ENCODE peak calls at places on chromosomes 12 and 14, in five cellular contexts. N is midbrain; L is glutamatergic neuron; S is stimulated activated CD8-positive, alpha-beta memory T cell treated with anti-CD3 and anti-CD28 coated beads, Interleukin-4, amount 100 ng/mL, for 4 hours; T is posterior cingulate gyrus. C is an unnamed sample.

GRCh38 chr12:3447318-3447717 is 43.7 kb upstream of the PRMT8 start:
- DNase-seq in N (no peak), S (no peak), T (no peak), L (no peak), C (no peak)

GRCh38 chr14:37591941-37592287 is 3.1 kb downstream of the FOXA1 start:
- DNase-seq in N (no peak), S (no peak), L (no peak), T (no peak), C (no peak)

GRCh38 chr14:96189288-96189711 is 15.3 kb upstream of the BDKRB2 start:
- DNase-seq in L (no peak), T (no peak), S (no peak), N (no peak), C (no peak)

GRCh38 chr14:91282954-91283645 is 38.6 kb upstream of the GPR68 start:
- DNase-seq in T (no peak), L (no peak), N (no peak), S (no peak), C (no peak)

GRCh38 chr14:54730156-54730961 is 163.4 kb downstream of the SAMD4A start:
- DNase-seq in T (no peak), N (peak), L (no peak), S (no peak), C (no peak)

GRCh38 chr12:96093543-96094196 is 58.3 kb upstream of the LTA4H start:
- DNase-seq in S (no peak), L (no peak), T (no peak), N (no peak), C (no peak)

GRCh38 chr14:35088514-35088913 is 33.3 kb downstream of the PPP2R3C start:
- DNase-seq in T (no peak), L (no peak), S (no peak), N (no peak), C (no peak)

GRCh38 chr14:99995700-99996356 is 69.4 kb upstream of the EVL start:
- DNase-seq in L (peak), N (peak), T (no peak), S (peak), C (peak)

GRCh38 chr12:80033457-80033856 is 65.9 kb upstream of the OTOGL start:
- DNase-seq in N (no peak), L (no peak), S (no peak), T (no peak), C (no peak)

GRCh38 chr12:4270016-4270669 is 3.4 kb upstream of the CCND2 start:
- DNase-seq in L (no peak), T (no peak), S (peak), N (no peak), C (no peak)

GRCh38 chr12:11830298-11830937 is 180.9 kb downstream of the ETV6 start:
- DNase-seq in L (no peak), S (no peak), N (no peak), T (no peak), C (no peak)

GRCh38 chr14:32507029-32507984 is 178.2 kb downstream of the AKAP6 start:
- DNase-seq in N (no peak), T (no peak), L (no peak), S (no peak), C (no peak)

GRCh38 chr14:93081875-93082570 is 33.7 kb downstream of the ITPK1 start:
- DNase-seq in T (no peak), N (peak), L (no peak), S (peak), C (no peak)

GRCh38 chr14:31858868-31859267 is 218.2 kb upstream of the ARHGAP5 start:
- DNase-seq in N (no peak), S (no peak), L (no peak), T (no peak), C (no peak)

GRCh38 chr12:128583453-128583852 is 240.3 kb downstream of the SLC15A4 start:
- DNase-seq in N (no peak), T (no peak), L (no peak), S (no peak), C (no peak)

C was measured in hippocampal formation.